ENCODE peak calls at places on chromosomes 16 and 17, in seven cellular contexts. W is H9; V is cardiac muscle cell; R is kidney; F is heart right ventricle; A is naive thymus-derived CD4-positive, alpha-beta T cell; P is right lobe of liver. E is an unnamed sample.

GRCh38 chr16:56669005-56669839 is at the start of gene MT1H:
- DNase-seq in F (no peak), W (peak; percentile 35), V (no peak), A (no peak), R (no peak), P (peak; percentile 80), E (peak; percentile 81)

GRCh38 chr16:52963471-52963870 is 89.2 kb downstream of the CHD9NB start:
- DNase-seq in W (no peak), A (no peak), R (no peak), P (no peak), F (no peak), V (no peak), E (no peak)

GRCh38 chr17:72004476-72005331 is 116.1 kb upstream of the SOX9 start:
- DNase-seq in F (no peak), W (no peak), V (peak; percentile 5), A (no peak), P (no peak), R (no peak), E (no peak)

GRCh38 chr16:56870271-56870888 is 5.4 kb downstream of the SLC12A3 start:
- DNase-seq in A (no peak), R (no peak), P (no peak), F (no peak), V (no peak), W (no peak), E (no peak)

GRCh38 chr17:36926701-36927100 is 10.6 kb upstream of the LHX1 start:
- DNase-seq in A (no peak), R (no peak), F (no peak), V (no peak), P (no peak), W (no peak), E (no peak)

GRCh38 chr16:63938661-63939060 is 1183.2 kb downstream of the CDH11 start:
- DNase-seq in A (no peak), P (no peak), V (peak; percentile 3), W (no peak), F (no peak), R (no peak), E (no peak)

GRCh38 chr17:44002141-44002848 is 2.1 kb upstream of the NAGS start:
- DNase-seq in V (peak; percentile 78), A (no peak), F (no peak), W (no peak), P (no peak), R (no peak), E (no peak)

GRCh38 chr16:2770057-2770780 is 6.9 kb downstream of the ELOB start:
- DNase-seq in P (peak; percentile 19), A (peak; percentile 6), V (no peak), W (no peak), F (no peak), R (peak; percentile 54), E (peak; percentile 7)

GRCh38 chr17:48457080-48457836 is 27.2 kb upstream of the SKAP1 start:
- DNase-seq in R (peak; percentile 80), P (peak; percentile 47), F (peak; percentile 37), W (peak; percentile 86), V (peak; percentile 70), A (peak; percentile 70), E (peak; percentile 53)

GRCh38 chr16:10946308-10946707 is 1.9 kb downstream of the CLEC16A start:
- DNase-seq in R (no peak), V (peak; percentile 27), W (peak; percentile 71), A (no peak), F (no peak), P (no peak), E (no peak)

GRCh38 chr17:16568541-16569357 is at the start of gene ZNF287:
- DNase-seq in V (peak; percentile 94), W (peak; percentile 96), R (peak; percentile 98), P (peak; percentile 86), F (peak; percentile 96), A (peak; percentile 96), E (peak; percentile 94)

GRCh38 chr17:58969612-58970011 is 137.1 kb downstream of the TRIM37 start:
- DNase-seq in V (no peak), W (no peak), R (no peak), A (no peak), F (no peak), P (no peak), E (no peak)

GRCh38 chr16:89848974-89849373 is 20.7 kb downstream of the SPIRE2 start:
- DNase-seq in F (no peak), P (no peak), A (no peak), W (no peak), R (no peak), V (no peak), E (no peak)

GRCh38 chr17:71099003-71099710 is 929.8 kb downstream of the KCNJ2 start:
- DNase-seq in A (no peak), V (no peak), W (no peak), F (no peak), R (no peak), P (no peak), E (no peak)

GRCh38 chr16:86854058-86854621 is 275.8 kb downstream of the FOXL1 start:
- DNase-seq in P (no peak), W (no peak), A (no peak), V (peak; percentile 10), F (no peak), R (no peak), E (no peak)

GRCh38 chr16:53945996-53946395 is 242.0 kb downstream of the FTO start:
- DNase-seq in V (peak; percentile 80), W (no peak), F (no peak), P (no peak), R (no peak), A (no peak), E (peak; percentile 15)

GRCh38 chr16:75294773-75295172 is 43.3 kb upstream of the BCAR1 start:
- DNase-seq in F (no peak), R (no peak), P (no peak), V (no peak), A (no peak), W (no peak), E (no peak)

GRCh38 chr17:77737442-77738265 is 220.8 kb upstream of the TNRC6C start:
- DNase-seq in A (no peak), P (no peak), W (peak; percentile 24), V (no peak), R (peak; percentile 52), F (peak; percentile 5), E (no peak)

GRCh38 chr16:65105173-65105572 is 16.7 kb downstream of the CDH11 start:
- DNase-seq in P (no peak), R (no peak), A (no peak), V (no peak), F (no peak), W (no peak), E (no peak)

GRCh38 chr16:383326-384020 is 1.7 kb upstream of the PGAP6 start:
- DNase-seq in V (no peak), F (no peak), W (peak; percentile 91), R (peak; percentile 92), A (peak; percentile 68), P (no peak), E (peak; percentile 90)

GRCh38 chr16:88676502-88677242 is 9.6 kb downstream of the SNAI3 start:
- DNase-seq in P (no peak), A (no peak), F (no peak), R (no peak), V (no peak), W (no peak), E (no peak)

GRCh38 chr16:14337303-14338191 is 266.4 kb downstream of the MRTFB start:
- DNase-seq in F (no peak), P (peak; percentile 62), A (no peak), R (no peak), W (no peak), V (peak; percentile 42), E (peak; percentile 19)
- H3K27ac ChIP-seq in F (no peak overlapping the region), P (peak overlapping the region; percentile 89), A (no peak overlapping the region), R (no peak overlapping the region), W (no peak overlapping the region), V (no peak overlapping the region), E (peak overlapping the region; percentile 10)

GRCh38 chr17:34609210-34609609 is 29.8 kb downstream of the TMEM132E start:
- DNase-seq in V (no peak), F (no peak), P (no peak), R (no peak), A (no peak), W (no peak), E (no peak)

GRCh38 chr17:34613064-34614019 is 34.0 kb downstream of the TMEM132E start:
- DNase-seq in A (no peak), F (no peak), W (no peak), R (peak; percentile 79), P (no peak), V (peak; percentile 4), E (peak; percentile 26)

GRCh38 chr17:34607917-34608316 is 28.5 kb downstream of the TMEM132E start:
- DNase-seq in F (no peak), A (no peak), V (no peak), P (no peak), W (peak; percentile 82), R (no peak), E (no peak)

GRCh38 chr17:34610038-34610437 is 30.7 kb downstream of the TMEM132E start:
- DNase-seq in R (no peak), W (no peak), P (no peak), V (no peak), A (no peak), F (no peak), E (no peak)

DNA sequence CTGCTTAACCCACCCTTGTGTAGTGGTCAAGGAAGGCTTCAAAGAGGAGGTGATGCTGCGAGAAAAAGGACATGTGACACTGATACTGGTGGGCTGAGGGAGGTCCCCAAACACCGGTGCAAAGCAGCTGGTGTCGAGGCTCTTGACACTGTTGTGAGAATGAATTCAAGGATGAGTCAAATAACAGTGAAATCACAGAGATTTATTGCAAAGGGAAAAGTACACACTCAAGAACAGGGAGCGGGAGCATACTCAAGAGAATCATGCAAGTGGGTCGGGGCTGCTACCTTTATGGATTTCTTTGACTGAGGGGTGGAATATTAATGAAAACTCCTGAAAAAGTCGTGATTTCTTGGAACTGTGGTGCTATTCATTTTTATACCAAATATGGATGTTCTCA is 31.1 kb downstream of the TMEM132E start:
- DNase-seq in R (no peak), W (no peak), A (no peak), V (no peak), P (no peak), F (no peak), E (no peak)
- H3K4me1 ChIP-seq in R (peaks cover 16% of the 10 kb centered on the region), W (peaks cover 28% of the 10 kb centered on the region), A (no peaks in the 10 kb centered on the region), V (peaks cover 14% of the 10 kb centered on the region), P (no peaks in the 10 kb centered on the region), F (no peaks in the 10 kb centered on the region), E (no peaks in the 10 kb centered on the region)

DNA sequence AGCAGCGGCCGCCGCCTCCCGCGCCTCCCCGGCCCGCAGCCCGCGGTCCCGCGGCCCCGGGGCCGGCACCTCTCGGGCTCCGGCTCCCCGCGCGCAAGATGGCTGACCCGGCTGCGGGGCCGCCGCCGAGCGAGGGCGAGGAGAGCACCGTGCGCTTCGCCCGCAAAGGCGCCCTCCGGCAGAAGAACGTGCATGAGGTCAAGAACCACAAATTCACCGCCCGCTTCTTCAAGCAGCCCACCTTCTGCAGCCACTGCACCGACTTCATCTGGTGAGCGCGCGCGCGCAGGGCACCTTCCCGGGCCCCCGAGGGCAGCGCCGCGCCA is 258 bp downstream of the PRKCB start:
- DNase-seq in F (no peak), V (no peak), R (no peak), A (peak; percentile 19), P (no peak), W (peak; percentile 33), E (no peak)
- H3K27ac ChIP-seq in F (no peak overlapping the region), V (no peak overlapping the region), R (no peak overlapping the region), A (peak overlapping the region; percentile 65), P (peak overlapping the region; percentile 37), W (no peak overlapping the region), E (no peak overlapping the region)

DNA sequence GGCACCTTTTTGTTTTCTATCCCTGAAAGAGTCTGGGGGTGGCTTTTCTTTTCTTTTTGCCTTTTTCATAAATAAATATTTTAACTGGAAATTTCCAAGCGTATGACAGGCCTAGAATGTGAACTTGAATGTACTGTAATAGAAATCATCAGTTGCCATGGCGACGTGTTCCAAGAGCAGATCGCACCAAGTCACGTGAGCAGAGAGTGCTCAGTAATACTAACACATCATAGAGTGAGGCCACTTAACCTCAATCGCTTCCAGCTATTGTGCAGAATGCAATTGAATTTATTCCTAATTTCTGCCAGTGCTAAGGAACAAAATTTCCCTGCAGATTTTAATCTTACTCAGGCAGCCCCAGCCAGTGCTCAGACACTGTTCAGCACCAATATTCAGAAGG is 26.1 kb upstream of the PMFBP1 start:
- DNase-seq in R (no peak), W (no peak), F (peak; percentile 38), A (no peak), P (no peak), V (peak; percentile 93), E (peak; percentile 61)
- H3K4me1 ChIP-seq in R (no peaks in the 10 kb centered on the region), W (no peaks in the 10 kb centered on the region), F (no peaks in the 10 kb centered on the region), A (no peaks in the 10 kb centered on the region), P (no peaks in the 10 kb centered on the region), V (peaks cover 20% of the 10 kb centered on the region), E (peaks cover 18% of the 10 kb centered on the region)